ENCODE peak calls at places on chromosome 9, in four cellular contexts. One of them, this sample, is unnamed.

GRCh38 chr9:86036555-86036954 is 62.8 kb downstream of the GOLM1 start:
- DNase-seq in ACHN: no peak
- DNase-seq in astrocyte of the spinal cord: no peak
- DNase-seq in colonic mucosa: no peak
- DNase-seq in this sample: no peak

GRCh38 chr9:692636-693459 is 148.6 kb upstream of the DMRT1 start:
- DNase-seq in ACHN: peak
- DNase-seq in astrocyte of the spinal cord: no peak
- DNase-seq in colonic mucosa: no peak
- DNase-seq in this sample: no peak

GRCh38 chr9:20315672-20316071 is 306.6 kb downstream of the MLLT3 start:
- DNase-seq in ACHN: no peak
- DNase-seq in astrocyte of the spinal cord: peak
- DNase-seq in colonic mucosa: no peak
- DNase-seq in this sample: no peak

GRCh38 chr9:133701981-133702797 is 36.0 kb downstream of the SARDH start:
- DNase-seq in ACHN: no peak
- DNase-seq in astrocyte of the spinal cord: no peak
- DNase-seq in colonic mucosa: no peak
- DNase-seq in this sample: peak

GRCh38 chr9:133230093-133230492 is 21.0 kb upstream of the OBP2B start:
- DNase-seq in ACHN: no peak
- DNase-seq in astrocyte of the spinal cord: no peak
- DNase-seq in colonic mucosa: no peak
- DNase-seq in this sample: no peak

GRCh38 chr9:88236531-88237453 is 98.5 kb upstream of the SPATA31C2 start:
- DNase-seq in ACHN: no peak
- DNase-seq in astrocyte of the spinal cord: no peak
- DNase-seq in colonic mucosa: no peak
- DNase-seq in this sample: peak

GRCh38 chr9:98317134-98317857 is 61.8 kb upstream of the TBC1D2 start:
- DNase-seq in ACHN: peak
- DNase-seq in astrocyte of the spinal cord: peak
- DNase-seq in colonic mucosa: no peak
- DNase-seq in this sample: no peak

GRCh38 chr9:16121593-16121992 is 568.8 kb downstream of the CCDC171 start:
- DNase-seq in ACHN: no peak
- DNase-seq in astrocyte of the spinal cord: peak
- DNase-seq in colonic mucosa: no peak
- DNase-seq in this sample: no peak

GRCh38 chr9:76574171-76574767 is 115.3 kb downstream of the GCNT1 start:
- DNase-seq in ACHN: no peak
- DNase-seq in astrocyte of the spinal cord: no peak
- DNase-seq in colonic mucosa: no peak
- DNase-seq in this sample: no peak

GRCh38 chr9:13769641-13770040 is 490.1 kb upstream of the MPDZ start:
- DNase-seq in ACHN: no peak
- DNase-seq in astrocyte of the spinal cord: no peak
- DNase-seq in colonic mucosa: no peak
- DNase-seq in this sample: no peak

GRCh38 chr9:546797-547223 is 294.7 kb upstream of the DMRT1 start:
- DNase-seq in ACHN: no peak
- DNase-seq in astrocyte of the spinal cord: no peak
- DNase-seq in colonic mucosa: no peak
- DNase-seq in this sample: no peak

GRCh38 chr9:19148170-19148569 is 20.9 kb upstream of the PLIN2 start:
- DNase-seq in ACHN: no peak
- DNase-seq in astrocyte of the spinal cord: no peak
- DNase-seq in colonic mucosa: no peak
- DNase-seq in this sample: no peak

GRCh38 chr9:135032868-135033460 is 54.5 kb upstream of the OLFM1 start:
- DNase-seq in ACHN: no peak
- DNase-seq in astrocyte of the spinal cord: no peak
- DNase-seq in colonic mucosa: no peak
- DNase-seq in this sample: no peak

GRCh38 chr9:21995652-21996275 is 1.2 kb downstream of the CDKN2B-AS1 start:
- DNase-seq in ACHN: no peak
- DNase-seq in astrocyte of the spinal cord: peak
- DNase-seq in colonic mucosa: peak
- DNase-seq in this sample: peak

This sample was measured in body of pancreas.